ENCODE peak calls at places on chromosome X, in four cellular contexts. H, N, I and D are unnamed samples.

GRCh38 chrX:148938348-148938747 is 437.9 kb downstream of the AFF2 start:
- DNase-seq in N (no peak), I (no peak), H (no peak), D (no peak)

GRCh38 chrX:45760187-45760742 is 559.6 kb upstream of the DIPK2B start:
- DNase-seq in N (no peak), I (no peak), H (no peak), D (no peak)

GRCh38 chrX:71637848-71638247 is 19.5 kb upstream of the CXCR3 start:
- DNase-seq in H (no peak), I (no peak), N (no peak), D (no peak)

GRCh38 chrX:100973411-100973810 is 3.9 kb downstream of the ARL13A start:
- DNase-seq in N (no peak), I (no peak), H (no peak), D (no peak)

GRCh38 chrX:49176421-49177326 is 5.0 kb downstream of the PLP2 start:
- DNase-seq in I (peak), H (no peak), N (no peak), D (no peak)

GRCh38 chrX:134388161-134389109 is 71.5 kb upstream of the HPRT1 start:
- DNase-seq in H (no peak), N (no peak), I (peak), D (no peak)

GRCh38 chrX:148501121-148502066 is 977 bp downstream of the AFF2 start:
- DNase-seq in N (no peak), I (no peak), H (peak), D (no peak)

GRCh38 chrX:37383313-37383712 is 34.1 kb downstream of the PRRG1 start:
- DNase-seq in N (no peak), I (no peak), H (no peak), D (no peak)

GRCh38 chrX:141936080-141936479 is 32.4 kb downstream of the MAGEC1 start:
- DNase-seq in I (no peak), N (no peak), H (no peak), D (no peak)

GRCh38 chrX:19790829-19791228 is 96.6 kb downstream of the SH3KBP1 start:
- DNase-seq in H (no peak), N (no peak), I (no peak), D (no peak)

GRCh38 chrX:132217203-132218073 is 1.8 kb downstream of the RAP2C start:
- DNase-seq in H (peak), N (peak), I (peak), D (peak)

GRCh38 chrX:10904220-10904619 is 206.9 kb upstream of the HCCS start:
- DNase-seq in I (no peak), N (no peak), H (no peak), D (no peak)

GRCh38 chrX:104351173-104351769 is 96.5 kb upstream of the ESX1 start:
- DNase-seq in I (no peak), H (no peak), N (no peak), D (no peak)

GRCh38 chrX:27391601-27392000 is 71.5 kb downstream of the PPP4R3C start:
- DNase-seq in H (no peak), I (no peak), N (no peak), D (no peak)

GRCh38 chrX:48573690-48574269 is 504 bp upstream of the RBM3 start:
- DNase-seq in I (no peak), H (no peak), N (no peak), D (peak)

GRCh38 chrX:135383249-135383648 is 38.5 kb upstream of the SMIM10L2A start:
- DNase-seq in H (no peak), I (no peak), N (no peak), D (no peak)

GRCh38 chrX:23737413-23737812 is 5.7 kb downstream of the ACOT9 start:
- DNase-seq in H (no peak), N (no peak), I (no peak), D (no peak)

GRCh38 chrX:130120746-130121504 is 10.6 kb upstream of the ELF4 start:
- DNase-seq in H (peak), I (peak), N (peak), D (peak)

GRCh38 chrX:134692990-134693389 is 34.7 kb upstream of the PLAC1 start:
- DNase-seq in I (no peak), N (no peak), H (no peak), D (no peak)

GRCh38 chrX:104122829-104123228 is 10.5 kb downstream of the ZCCHC18 start:
- DNase-seq in I (no peak), H (no peak), N (no peak), D (no peak)

GRCh38 chrX:134600714-134601113 is 57.6 kb downstream of the PLAC1 start:
- DNase-seq in I (no peak), N (no peak), H (no peak), D (no peak)

GRCh38 chrX:96611619-96612362 is 72.9 kb upstream of the DIAPH2 start:
- DNase-seq in N (no peak), H (no peak), I (no peak), D (no peak)

GRCh38 chrX:68072016-68072415 is 361.3 kb downstream of the OPHN1 start:
- DNase-seq in H (no peak), I (no peak), N (no peak), D (no peak)

GRCh38 chrX:666762-667161 is 36.2 kb downstream of the SHOX start:
- DNase-seq in N (no peak), H (peak), I (no peak), D (no peak)

GRCh38 chrX:147884958-147885357 is 26.8 kb upstream of the FMR1 start:
- DNase-seq in I (peak), N (no peak), H (no peak), D (no peak)

GRCh38 chrX:14832591-14832990 is 40.3 kb downstream of the FANCB start:
- DNase-seq in N (no peak), H (no peak), I (no peak), D (no peak)

GRCh38 chrX:153983321-153983729 is 10.8 kb downstream of the TMEM187 start:
- DNase-seq in H (no peak), I (peak), N (no peak), D (no peak)

GRCh38 chrX:156000361-156000926 is 2.9 kb downstream of the IL9R start:
- DNase-seq in H (no peak), I (no peak), N (no peak), D (no peak)

GRCh38 chrX:38170556-38170955 is 50.1 kb downstream of the SRPX start:
- DNase-seq in I (no peak), H (no peak), N (no peak), D (no peak)

GRCh38 chrX:38929966-38930421 is 128.7 kb downstream of the MID1IP1 start:
- DNase-seq in H (no peak), I (no peak), N (no peak), D (peak)

GRCh38 chrX:70437921-70438665 is 6.5 kb upstream of the DLG3 start:
- DNase-seq in N (no peak), I (no peak), H (no peak), D (no peak)

GRCh38 chrX:70434352-70434866 is 10.2 kb upstream of the DLG3 start:
- DNase-seq in H (peak), N (peak), I (peak), D (peak)

GRCh38 chrX:70437011-70437410 is 7.6 kb upstream of the DLG3 start:
- DNase-seq in H (no peak), I (no peak), N (no peak), D (no peak)

GRCh38 chrX:70434914-70435586 is 9.6 kb upstream of the DLG3 start:
- DNase-seq in H (no peak), I (no peak), N (no peak), D (peak)

DNA sequence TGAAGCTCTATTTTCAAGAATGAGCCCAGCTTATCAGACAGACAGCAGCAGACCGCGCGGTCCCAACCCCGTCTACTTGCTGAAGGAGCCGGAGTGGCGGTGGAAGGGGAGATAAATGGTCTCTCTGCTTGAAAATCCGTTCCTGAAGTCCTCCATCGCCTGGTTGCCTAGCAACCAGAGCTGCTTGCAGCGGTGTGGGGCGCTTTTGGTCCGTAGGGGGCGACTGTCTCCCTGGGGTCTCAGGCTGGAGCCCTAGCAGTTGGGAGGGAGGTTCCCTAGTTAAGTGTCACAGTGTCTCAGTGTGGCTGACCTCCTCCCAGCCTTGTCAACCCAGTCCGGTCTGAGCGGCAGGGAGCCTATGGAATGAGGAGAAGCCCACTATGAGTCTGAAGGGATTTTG is 8.3 kb upstream of the DLG3 start:
- DNase-seq in I (no peak), H (peak), N (no peak), D (no peak)
- TF ChIP-seq CTCF in I (no peak), H (peak), N (no peak), D (no peak)

DNA sequence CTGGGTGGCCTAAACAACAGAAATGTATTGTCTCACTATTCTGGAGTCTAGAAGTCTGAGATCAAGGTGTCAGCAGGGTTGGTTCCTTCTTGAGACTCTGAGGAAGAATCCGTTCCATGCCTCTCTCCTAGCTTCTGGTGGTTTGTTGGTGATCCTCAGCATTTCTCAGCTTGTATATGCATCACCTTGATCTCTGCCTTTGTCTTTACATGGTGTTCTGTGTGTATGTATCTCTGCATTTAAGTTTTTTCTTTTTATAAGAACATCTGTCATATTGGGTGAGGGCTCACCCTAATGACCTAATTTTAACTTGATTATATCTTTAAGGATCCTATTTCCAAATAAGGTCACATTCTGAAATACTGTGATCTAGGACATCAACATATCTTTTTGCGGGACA is 50.6 kb upstream of the CD40LG start:
- DNase-seq in H (no peak), N (no peak), I (no peak), D (no peak)
- H3K4me3 ChIP-seq in H (no peak), N (no peak), I (no peak), D (no peak)

GRCh38 chrX:30593435-30594200 is 16.1 kb upstream of the TASL start:
- DNase-seq in N (no peak), H (no peak), I (peak), D (no peak)
- TF ChIP-seq CTCF in N (no peak), H (peak), I (no peak), D (no peak)

DNA sequence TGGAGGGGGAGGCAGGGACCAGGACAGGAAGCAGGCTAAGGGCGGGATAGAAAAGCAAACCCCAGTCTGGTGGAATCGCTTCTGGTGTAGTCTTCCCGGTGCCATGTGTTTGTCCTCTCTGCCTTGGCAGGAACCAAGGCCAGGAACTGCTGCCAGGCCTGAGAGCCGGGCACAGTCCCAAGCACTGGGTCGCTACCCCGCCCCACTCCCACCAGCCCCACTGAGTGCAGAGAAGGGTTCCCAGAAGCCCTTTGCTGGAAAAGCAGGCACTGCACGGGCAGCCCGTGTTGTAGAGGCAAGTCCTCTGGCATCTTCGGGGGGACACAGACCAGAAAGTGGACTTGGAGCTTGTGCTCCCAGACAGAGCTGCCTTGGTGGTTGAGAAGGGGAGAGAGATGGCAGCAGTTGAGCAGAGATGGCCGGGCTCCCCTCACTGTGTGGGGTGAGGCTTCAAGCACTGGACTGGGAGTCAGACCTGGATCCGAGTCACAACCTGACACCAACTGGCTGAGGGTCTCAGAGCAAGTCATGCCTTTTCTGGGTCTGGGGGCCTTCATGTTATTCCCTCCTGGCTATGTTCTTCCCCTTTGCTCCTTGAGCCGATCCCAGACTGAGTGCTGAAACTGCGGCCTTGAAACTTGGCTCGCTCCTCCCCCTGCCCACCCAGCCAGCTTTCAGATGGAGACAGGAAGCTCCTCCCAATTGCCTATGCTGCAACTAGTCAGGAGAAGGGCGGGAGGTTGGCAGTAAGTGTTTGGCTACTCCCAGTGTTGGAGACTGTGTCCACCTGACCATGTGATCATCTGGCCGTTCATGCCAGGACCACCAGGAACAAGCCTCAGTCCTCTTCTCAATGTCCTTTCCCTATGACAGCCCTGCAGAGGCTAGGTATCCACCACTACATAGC is 59.7 kb upstream of the MTM1 start:
- DNase-seq in H (peak), N (no peak), I (no peak), D (peak)
- H3K4me3 ChIP-seq in H (no peak), N (no peak), I (no peak), D (peak)

DNA sequence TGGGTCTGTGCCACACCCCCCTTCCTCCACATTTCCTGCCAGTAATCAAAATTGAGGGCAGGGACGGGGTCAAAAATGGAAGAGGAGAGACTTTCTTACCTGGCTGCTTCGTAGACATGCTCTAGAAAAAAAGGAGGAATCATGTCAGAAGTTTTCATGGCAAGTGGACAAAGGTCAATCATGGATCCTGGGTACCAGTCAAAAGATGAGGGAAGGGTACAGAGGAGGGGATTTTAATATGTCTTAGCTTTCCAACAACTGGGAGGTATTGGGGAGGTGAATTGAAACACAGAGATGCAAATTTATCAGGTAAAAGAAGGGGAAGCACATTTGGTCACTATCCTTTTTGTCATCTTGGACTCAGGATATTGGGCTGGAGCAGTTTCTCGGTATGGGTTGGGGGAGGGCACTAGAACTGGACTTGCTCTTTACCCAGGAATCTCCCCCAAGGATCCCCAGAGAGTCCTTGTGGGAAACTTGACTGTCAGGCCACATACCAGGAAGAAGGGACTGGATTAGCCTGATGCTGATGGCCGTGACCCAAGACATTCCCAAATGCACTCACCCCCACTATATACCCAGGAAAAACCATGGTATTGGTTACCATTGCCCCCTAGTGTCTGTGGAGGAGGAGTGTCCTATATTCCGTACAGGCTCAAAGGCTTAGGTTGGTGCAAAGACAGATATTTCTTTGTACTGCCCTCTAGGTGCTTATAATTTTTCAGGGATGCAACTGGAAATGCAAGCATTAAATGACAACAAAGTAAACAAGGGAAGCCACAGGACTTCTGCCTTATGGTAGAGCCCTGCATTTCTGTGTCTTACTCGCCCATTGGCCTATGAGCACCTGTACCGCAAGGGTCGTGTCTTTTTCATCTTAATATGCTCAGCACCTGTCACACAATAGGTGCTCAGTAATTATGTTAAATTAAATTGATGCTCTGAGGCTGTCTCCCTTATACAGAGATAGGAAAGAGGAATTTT is 16.8 kb downstream of the VSIG4 start:
- DNase-seq in I (peak), N (no peak), H (peak), D (no peak)
- TF ChIP-seq CTCF in I (peak), N (no peak), H (peak), D (no peak)

DNA sequence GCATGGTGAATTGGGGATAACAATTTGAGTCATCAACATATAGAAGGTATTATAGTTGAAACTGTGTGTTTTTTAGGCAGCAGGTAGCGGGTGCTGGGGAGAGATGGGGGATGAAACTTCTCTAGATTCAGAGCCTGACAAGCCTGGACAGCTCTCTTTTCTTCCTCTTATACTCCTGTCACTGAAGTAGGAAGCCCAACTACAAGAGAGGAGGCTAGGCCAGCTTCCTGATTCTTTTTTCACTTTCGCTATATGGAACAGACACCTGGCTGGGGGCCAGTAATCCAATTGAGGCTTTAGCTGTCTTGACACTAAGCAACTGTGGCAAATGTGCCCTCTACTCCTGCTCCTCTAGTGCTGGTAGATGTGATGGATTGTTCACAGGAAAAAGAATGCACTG is 69.2 kb downstream of the PHKA1 start:
- DNase-seq in I (no peak), H (no peak), N (no peak), D (peak)
- H3K4me3 ChIP-seq in I (no peak), H (no peak), N (no peak), D (no peak)